ENCODE peak calls at places on chromosomes 12 and 14, in seven cellular contexts. H, O, D, L, J, M and N are unnamed samples.

GRCh38 chr12:70408004-70408790 is 42.1 kb downstream of the KCNMB4 start:
- DNase-seq in H (no peak), O (no peak), D (no peak), L (no peak), J (no peak), M (no peak), N (no peak)

GRCh38 chr12:9070351-9070750 is 45.4 kb downstream of the A2M start:
- DNase-seq in H (no peak), O (no peak), D (no peak), L (no peak), J (no peak), M (no peak), N (no peak)

GRCh38 chr12:21642707-21643389 is 14.8 kb downstream of the LDHB start:
- DNase-seq in H (no peak), O (no peak), D (no peak), L (no peak), J (no peak), M (no peak), N (no peak)

GRCh38 chr12:15997910-15998309 is 86.8 kb downstream of the DERA start:
- DNase-seq in H (no peak), O (no peak), D (no peak), L (no peak), J (no peak), M (no peak), N (no peak)

GRCh38 chr14:68718033-68718725 is 74.7 kb downstream of the ZFP36L1 start:
- DNase-seq in H (no peak), O (peak), D (no peak), L (no peak), J (no peak), M (no peak), N (peak)

GRCh38 chr14:43754838-43755237 is 752.2 kb downstream of the FSCB start:
- DNase-seq in H (peak), O (no peak), D (no peak), L (no peak), J (no peak), M (peak), N (no peak)

GRCh38 chr14:103846569-103847438 is 571 bp downstream of the PPP1R13B start:
- DNase-seq in H (peak), O (peak), D (no peak), L (peak), J (no peak), M (peak), N (no peak)

GRCh38 chr12:49536526-49537195 is 2.2 kb upstream of the KCNH3 start:
- DNase-seq in H (no peak), O (no peak), D (no peak), L (no peak), J (no peak), M (no peak), N (no peak)

GRCh38 chr12:53844989-53845836 is 93.4 kb upstream of the HOXC13 start:
- DNase-seq in H (no peak), O (no peak), D (no peak), L (no peak), J (no peak), M (no peak), N (no peak)

GRCh38 chr12:84857809-84858208 is 54.8 kb downstream of the SLC6A15 start:
- DNase-seq in H (no peak), O (no peak), D (no peak), L (no peak), J (no peak), M (no peak), N (no peak)

GRCh38 chr14:69610020-69610858 is 1.2 kb upstream of the SUSD6 start:
- DNase-seq in H (no peak), O (no peak), D (no peak), L (no peak), J (no peak), M (no peak), N (no peak)

GRCh38 chr12:22657538-22657937 is 32.6 kb downstream of the ETNK1 start:
- DNase-seq in H (no peak), O (no peak), D (no peak), L (no peak), J (no peak), M (no peak), N (no peak)

GRCh38 chr12:131380220-131380957 is 330.5 kb upstream of the SFSWAP start:
- DNase-seq in H (no peak), O (no peak), D (no peak), L (no peak), J (no peak), M (peak), N (no peak)

GRCh38 chr12:6180300-6181051 is 19.7 kb upstream of the CD9 start:
- DNase-seq in H (no peak), O (no peak), D (no peak), L (no peak), J (peak), M (no peak), N (peak)

GRCh38 chr12:66191547-66192126 is 2.6 kb downstream of the IRAK3 start:
- DNase-seq in H (no peak), O (no peak), D (no peak), L (no peak), J (no peak), M (no peak), N (no peak)

GRCh38 chr12:116771651-116772050 is 33.5 kb downstream of the RNFT2 start:
- DNase-seq in H (no peak), O (no peak), D (no peak), L (no peak), J (no peak), M (no peak), N (no peak)

GRCh38 chr14:52802597-52802996 is 11.2 kb upstream of the GNPNAT1 start:
- DNase-seq in H (no peak), O (no peak), D (no peak), L (no peak), J (no peak), M (no peak), N (no peak)

GRCh38 chr14:65791551-65791981 is 379.0 kb downstream of the FUT8 start:
- DNase-seq in H (no peak), O (no peak), D (peak), L (peak), J (no peak), M (no peak), N (no peak)

GRCh38 chr12:42426733-42427132 is 100.8 kb downstream of the PPHLN1 start:
- DNase-seq in H (no peak), O (no peak), D (no peak), L (peak), J (no peak), M (no peak), N (peak)

GRCh38 chr12:110037315-110037714 is 11.0 kb downstream of the C12orf76 start:
- DNase-seq in H (no peak), O (no peak), D (no peak), L (no peak), J (no peak), M (no peak), N (no peak)

GRCh38 chr12:26855337-26856089 is 22.5 kb upstream of the ITPR2 start:
- DNase-seq in H (no peak), O (no peak), D (no peak), L (no peak), J (peak), M (no peak), N (no peak)

GRCh38 chr12:57852620-57853509 is 6.3 kb upstream of the CTDSP2 start:
- DNase-seq in H (peak), O (no peak), D (no peak), L (no peak), J (peak), M (peak), N (no peak)

DNA sequence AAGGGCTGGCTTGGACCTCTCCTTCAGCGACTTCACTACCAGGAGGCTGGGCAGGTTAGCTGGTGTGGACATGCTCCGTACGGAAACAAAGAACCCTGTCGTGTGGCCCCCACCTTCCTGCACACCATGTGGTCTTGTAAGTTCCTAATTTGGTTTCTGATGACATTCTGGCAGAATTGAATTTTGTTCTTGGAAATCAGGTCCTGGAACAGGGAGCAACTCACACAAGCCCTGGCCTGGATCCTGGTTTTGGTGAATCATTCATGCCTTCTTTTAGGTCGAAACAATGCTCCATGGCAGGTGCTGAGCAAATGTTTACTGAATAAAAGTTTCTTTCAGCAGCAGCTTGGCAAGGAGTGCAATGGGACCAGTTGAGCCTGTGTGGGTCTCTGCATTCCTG is 978.5 kb downstream of the BCL11B start:
- DNase-seq in H (no peak), O (no peak), D (no peak), L (no peak), J (no peak), M (no peak), N (no peak)
- TF ChIP-seq SP1 in H (no peak), O (no peak), D (no peak), L (no peak), J (no peak), M (no peak), N (no peak)

DNA sequence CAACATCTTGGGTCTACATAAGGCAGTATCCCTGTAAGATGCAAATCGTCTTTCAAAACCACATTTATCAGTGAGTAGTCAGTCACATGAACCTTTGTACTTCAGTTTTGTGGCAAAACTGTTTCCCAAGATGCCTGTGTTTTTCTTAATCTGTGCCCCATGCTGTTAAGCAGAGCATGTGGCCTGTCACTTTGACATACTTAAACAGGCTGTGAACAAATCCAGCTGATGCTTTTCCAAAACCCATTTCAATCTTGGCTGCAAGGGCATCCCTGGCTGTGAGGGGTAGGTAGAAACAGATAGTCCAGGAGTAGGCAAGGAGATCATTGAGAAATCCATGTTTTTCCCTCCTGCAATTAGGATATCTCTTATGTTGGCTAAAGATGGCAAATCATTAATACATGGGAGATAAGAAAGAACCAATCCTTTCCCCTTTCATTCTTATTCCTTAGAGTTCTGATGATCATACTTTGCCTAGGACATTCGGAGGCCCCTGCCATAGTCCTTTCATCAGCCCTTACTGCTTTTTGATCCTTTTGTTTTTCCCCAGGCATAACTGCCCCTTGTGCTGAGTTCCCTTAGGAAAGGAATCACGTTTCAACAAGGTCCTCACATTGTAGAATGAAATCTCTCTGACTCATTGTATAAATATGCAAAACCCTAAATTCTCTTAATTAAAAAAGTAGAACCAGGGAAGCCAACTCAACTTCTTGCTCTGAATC is 121.1 kb upstream of the EEA1 start:
- DNase-seq in H (no peak), O (no peak), D (no peak), L (no peak), J (no peak), M (no peak), N (no peak)
- TF ChIP-seq SP1 in H (no peak), O (no peak), D (no peak), L (no peak), J (no peak), M (no peak), N (no peak)

DNA sequence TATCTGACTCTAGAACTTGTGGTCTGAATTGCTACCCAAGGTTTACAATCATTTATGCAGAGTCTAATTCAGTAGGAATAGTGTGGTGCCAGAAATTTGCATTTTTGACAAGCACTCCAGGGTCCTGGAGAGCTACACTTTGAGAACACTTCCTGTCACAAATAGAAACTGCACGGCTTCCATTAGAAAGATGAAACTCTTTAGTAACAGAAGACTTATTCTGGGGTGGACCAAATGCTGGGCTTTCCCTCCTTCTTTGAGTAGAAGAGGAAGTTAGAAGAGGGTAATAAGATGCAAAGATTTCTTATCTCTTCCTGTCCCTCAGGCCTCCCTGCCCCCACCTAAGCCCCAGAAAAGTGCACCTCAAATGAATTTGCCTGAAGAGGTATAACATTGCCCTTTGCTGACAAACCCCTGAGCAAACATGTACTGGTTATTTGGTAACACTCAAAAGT is 28.4 kb downstream of the DGLUCY start:
- DNase-seq in H (no peak), O (no peak), D (peak), L (no peak), J (no peak), M (no peak), N (no peak)
- TF ChIP-seq SP1 in H (no peak), O (no peak), D (no peak), L (no peak), J (no peak), M (no peak), N (no peak)

GRCh38 chr12:19894049-19894448 is 454.8 kb downstream of the AEBP2 start:
- DNase-seq in H (no peak), O (no peak), D (no peak), L (no peak), J (no peak), M (no peak), N (no peak)

GRCh38 chr12:19895609-19896008 is 456.3 kb downstream of the AEBP2 start:
- DNase-seq in H (no peak), O (no peak), D (no peak), L (no peak), J (no peak), M (no peak), N (no peak)

GRCh38 chr12:19896534-19896933 is 457.2 kb downstream of the AEBP2 start:
- DNase-seq in H (no peak), O (no peak), D (no peak), L (no peak), J (no peak), M (no peak), N (no peak)

GRCh38 chr12:19893514-19893913 is 454.2 kb downstream of the AEBP2 start:
- DNase-seq in H (no peak), O (no peak), D (no peak), L (no peak), J (no peak), M (no peak), N (peak)

DNA sequence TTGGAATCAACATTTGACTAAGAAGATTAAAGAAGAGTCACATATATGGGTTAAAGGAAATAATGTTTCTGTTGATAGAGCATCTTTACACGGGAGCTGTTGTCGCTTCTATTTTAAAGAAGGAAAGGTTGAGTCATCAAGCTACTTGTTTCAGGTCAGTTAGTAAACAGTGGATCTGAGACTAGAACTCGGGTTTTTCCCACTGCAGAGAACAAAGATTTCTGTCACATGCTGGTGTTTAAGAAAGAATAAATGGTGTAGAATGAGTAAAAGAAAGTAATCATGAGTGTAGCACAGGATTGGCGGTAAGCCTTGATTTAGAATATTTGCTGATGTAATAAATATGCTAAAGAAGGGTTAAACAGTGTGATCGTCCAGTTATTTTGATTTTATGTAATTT is 455.5 kb downstream of the AEBP2 start:
- DNase-seq in H (no peak), O (no peak), D (peak), L (no peak), J (no peak), M (no peak), N (no peak)
- TF ChIP-seq SP1 in H (no peak), O (no peak), D (no peak), L (no peak), J (no peak), M (no peak), N (no peak)

GRCh38 chr12:104605685-104606084 is 148.9 kb downstream of the CHST11 start:
- DNase-seq in H (peak), O (no peak), D (no peak), L (no peak), J (no peak), M (no peak), N (no peak)
- TF ChIP-seq SP1 in H (no peak), O (no peak), D (no peak), L (no peak), J (no peak), M (no peak), N (no peak)

GRCh38 chr14:37712976-37713431 is 117.6 kb downstream of the TTC6 start:
- DNase-seq in H (no peak), O (no peak), D (no peak), L (no peak), J (peak), M (no peak), N (no peak)

GRCh38 chr14:37708481-37708880 is 113.1 kb downstream of the TTC6 start:
- DNase-seq in H (no peak), O (no peak), D (no peak), L (no peak), J (no peak), M (no peak), N (no peak)

GRCh38 chr14:37711499-37712475 is 116.4 kb downstream of the TTC6 start:
- DNase-seq in H (no peak), O (no peak), D (no peak), L (no peak), J (peak), M (no peak), N (no peak)

GRCh38 chr14:37707716-37708115 is 112.3 kb downstream of the TTC6 start:
- DNase-seq in H (no peak), O (no peak), D (no peak), L (no peak), J (no peak), M (no peak), N (no peak)

GRCh38 chr14:37709419-37710195 is 114.2 kb downstream of the TTC6 start:
- DNase-seq in H (no peak), O (peak), D (no peak), L (no peak), J (peak), M (no peak), N (peak)
- TF ChIP-seq SP1 in H (no peak), O (no peak), D (no peak), L (no peak), J (no peak), M (no peak), N (no peak)

GRCh38 chr12:44019118-44019517 is 183.2 kb downstream of the TMEM117 start:
- DNase-seq in H (no peak), O (no peak), D (no peak), L (no peak), J (no peak), M (no peak), N (no peak)

DNA sequence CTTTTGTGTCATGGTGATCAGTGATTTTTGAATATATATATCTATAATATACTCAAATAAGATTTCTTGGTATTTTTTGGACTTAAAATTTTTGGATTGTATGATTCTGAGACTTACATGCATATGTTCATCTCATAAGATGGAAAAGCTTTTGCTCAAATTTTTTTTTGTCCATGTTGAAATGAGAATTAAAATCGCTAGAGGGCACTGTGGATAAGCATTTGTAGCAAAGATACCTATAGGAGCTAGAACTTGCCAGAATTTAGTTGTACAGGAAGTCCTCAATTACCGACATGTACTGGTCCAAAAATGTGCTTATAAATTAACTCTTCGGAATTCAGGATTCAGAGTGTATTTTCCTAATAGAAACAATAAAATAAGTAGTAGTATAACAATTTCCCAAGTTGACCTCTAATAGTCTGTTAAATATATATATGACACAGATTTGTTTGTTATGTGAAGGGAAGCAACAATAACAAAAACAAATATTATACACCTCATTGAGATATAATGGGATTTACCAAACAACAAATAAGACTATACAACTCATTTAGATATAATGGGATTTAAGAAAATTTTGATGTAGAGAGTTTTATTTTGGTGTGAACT is 179.6 kb downstream of the TMEM117 start:
- DNase-seq in H (no peak), O (peak), D (peak), L (peak), J (peak), M (no peak), N (peak)
- TF ChIP-seq SP1 in H (no peak), O (no peak), D (no peak), L (no peak), J (no peak), M (no peak), N (no peak)

DNA sequence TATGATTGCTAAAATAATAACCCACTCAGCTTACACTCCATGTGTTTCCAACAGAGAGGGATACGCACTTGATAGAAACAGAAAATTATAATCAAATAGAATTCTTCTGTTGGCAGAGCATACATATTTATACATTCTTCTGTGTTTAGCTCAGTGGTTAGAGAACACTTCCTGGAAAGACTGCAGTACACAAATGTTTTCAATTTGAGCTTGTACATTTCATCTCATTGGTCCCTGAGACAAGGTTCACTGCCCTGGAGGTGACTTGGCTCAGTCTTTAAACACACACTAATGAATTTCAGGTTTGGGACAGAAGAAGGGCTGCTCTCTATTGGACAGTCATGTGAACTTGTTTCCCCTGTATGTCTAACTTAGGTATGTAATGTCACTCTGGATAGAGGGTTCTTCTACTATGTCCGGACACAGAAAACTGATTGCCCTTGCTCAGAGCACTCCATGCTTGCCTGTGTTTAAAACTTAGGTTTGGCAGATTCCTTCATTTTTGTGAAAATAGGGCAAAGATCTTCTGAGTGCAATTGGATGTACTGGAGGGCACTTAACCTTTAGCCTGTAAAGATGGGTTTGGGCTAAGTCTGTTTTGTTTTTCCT is 22.9 kb downstream of the PROX2 start:
- DNase-seq in H (no peak), O (no peak), D (no peak), L (no peak), J (no peak), M (no peak), N (no peak)
- TF ChIP-seq SP1 in H (no peak), O (no peak), D (no peak), L (no peak), J (no peak), M (no peak), N (no peak)